ENCODE peak calls at places on chromosomes 3 and 15, in six cellular contexts. C, F, M, X, P and S are unnamed samples.

GRCh38 chr15:50051811-50052419 is 67.1 kb downstream of the ATP8B4 start:
- DNase-seq in C (no peak), F (peak), M (peak), X (peak), P (peak), S (peak)

GRCh38 chr3:111112913-111113312 is 41.3 kb downstream of the NECTIN3 start:
- DNase-seq in C (no peak), F (no peak), M (no peak), X (no peak), P (no peak), S (no peak)

GRCh38 chr3:127022849-127023248 is 39.9 kb downstream of the PLXNA1 start:
- DNase-seq in C (no peak), F (no peak), M (no peak), X (no peak), P (no peak), S (no peak)

GRCh38 chr3:126358038-126358815 is 1.0 kb upstream of the KLF15 start:
- DNase-seq in C (no peak), F (no peak), M (no peak), X (no peak), P (no peak), S (no peak)

GRCh38 chr3:60887574-60887973 is 363.7 kb downstream of the FHIT start:
- DNase-seq in C (no peak), F (no peak), M (no peak), X (no peak), P (no peak), S (no peak)

GRCh38 chr3:44988073-44988472 is 12.0 kb downstream of the EXOSC7 start:
- DNase-seq in C (no peak), F (no peak), M (no peak), X (peak), P (no peak), S (no peak)

GRCh38 chr3:149554826-149555225 is 80.3 kb downstream of the TM4SF4 start:
- DNase-seq in C (no peak), F (no peak), M (no peak), X (peak), P (no peak), S (peak)

GRCh38 chr3:7977245-7978103 is 524.1 kb upstream of the LMCD1 start:
- DNase-seq in C (peak), F (no peak), M (no peak), X (peak), P (peak), S (no peak)

GRCh38 chr15:57003418-57003817 is 85.0 kb downstream of the TCF12 start:
- DNase-seq in C (no peak), F (no peak), M (no peak), X (peak), P (no peak), S (no peak)

GRCh38 chr15:61530769-61531168 is 301.7 kb upstream of the RORA start:
- DNase-seq in C (no peak), F (no peak), M (no peak), X (peak), P (no peak), S (no peak)

GRCh38 chr3:18111702-18112311 is 313.3 kb downstream of the SATB1 start:
- DNase-seq in C (no peak), F (no peak), M (no peak), X (no peak), P (no peak), S (no peak)

GRCh38 chr3:16290827-16291196 is 25.8 kb downstream of the OXNAD1 start:
- DNase-seq in C (no peak), F (no peak), M (no peak), X (no peak), P (no peak), S (no peak)

GRCh38 chr3:37645801-37646380 is 215.8 kb upstream of the CTDSPL start:
- DNase-seq in C (no peak), F (no peak), M (no peak), X (no peak), P (no peak), S (no peak)

GRCh38 chr3:128348805-128349531 is 117.7 kb downstream of the DNAJB8 start:
- DNase-seq in C (no peak), F (no peak), M (no peak), X (no peak), P (no peak), S (no peak)

GRCh38 chr3:196159952-196160804 is 51.0 kb downstream of the ZDHHC19 start:
- DNase-seq in C (no peak), F (no peak), M (peak), X (no peak), P (no peak), S (no peak)

GRCh38 chr15:98663045-98663444 is 14.7 kb downstream of the IGF1R start:
- DNase-seq in C (no peak), F (no peak), M (no peak), X (no peak), P (no peak), S (no peak)

GRCh38 chr3:183244981-183245476 is 8.0 kb upstream of the B3GNT5 start:
- DNase-seq in C (no peak), F (no peak), M (no peak), X (no peak), P (no peak), S (no peak)

GRCh38 chr3:112120485-112120836 is 12.6 kb downstream of the GCSAM start:
- DNase-seq in C (no peak), F (no peak), M (no peak), X (no peak), P (no peak), S (no peak)

GRCh38 chr15:56160966-56161365 is 82.7 kb downstream of the RFX7 start:
- DNase-seq in C (no peak), F (no peak), M (no peak), X (no peak), P (no peak), S (no peak)

GRCh38 chr3:32280262-32280910 is 41.9 kb downstream of the CMTM8 start:
- DNase-seq in C (no peak), F (no peak), M (no peak), X (no peak), P (no peak), S (no peak)

GRCh38 chr3:151307131-151307530 is 9.5 kb downstream of the GPR87 start:
- DNase-seq in C (no peak), F (no peak), M (no peak), X (no peak), P (no peak), S (no peak)

GRCh38 chr3:119898478-119899177 is 116.7 kb downstream of the NR1I2 start:
- DNase-seq in C (no peak), F (no peak), M (no peak), X (peak), P (no peak), S (no peak)

GRCh38 chr3:171792549-171792948 is 17.7 kb downstream of the PLD1 start:
- DNase-seq in C (no peak), F (no peak), M (no peak), X (no peak), P (no peak), S (no peak)

GRCh38 chr3:70603103-70603502 is 290.7 kb upstream of the MDFIC2 start:
- DNase-seq in C (no peak), F (no peak), M (no peak), X (no peak), P (no peak), S (no peak)

GRCh38 chr3:113746955-113747718 is at the start of gene ATP6V1A:
- DNase-seq in C (no peak), F (peak), M (peak), X (peak), P (no peak), S (no peak)